ENCODE peak calls at places on chromosome 12, in eight cellular contexts. N, Q, C, Y, G, U, E and K are unnamed samples.
A peak's percentile ranks its signal among the peaks of the same experiment; 100 is the strongest.

GRCh38 chr12:5035618-5036017 is 8.1 kb upstream of the KCNA5 start:
- DNase-seq in N (no peak), Q (no peak), C (no peak), Y (no peak), G (no peak), U (no peak), E (no peak), K (no peak)

GRCh38 chr12:88578821-88579518 is 1.3 kb downstream of the KITLG start:
- DNase-seq in N (peak; percentile 47), Q (no peak), C (no peak), Y (peak; percentile 57), G (peak; percentile 32), U (peak; percentile 46), E (peak; percentile 77), K (no peak)

GRCh38 chr12:3135522-3136461 is 58.6 kb downstream of the TSPAN9 start:
- DNase-seq in N (peak; percentile 89), Q (peak; percentile 83), C (peak; percentile 61), Y (peak; percentile 69), G (peak; percentile 44), U (no peak), E (peak; percentile 91), K (no peak)

GRCh38 chr12:100956311-100956852 is 161.8 kb downstream of the ANO4 start:
- DNase-seq in N (no peak), Q (no peak), C (no peak), Y (no peak), G (no peak), U (no peak), E (no peak), K (no peak)

GRCh38 chr12:44589697-44590096 is 286.4 kb downstream of the NELL2 start:
- DNase-seq in N (no peak), Q (no peak), C (no peak), Y (peak; percentile 55), G (no peak), U (no peak), E (no peak), K (no peak)

GRCh38 chr12:105775351-105775750 is 363.4 kb downstream of the NUAK1 start:
- DNase-seq in N (peak; percentile 72), Q (peak; percentile 60), C (no peak), Y (peak; percentile 54), G (no peak), U (no peak), E (no peak), K (peak; percentile 1)

GRCh38 chr12:100164153-100164704 is 21.6 kb upstream of the BLTP3B start:
- DNase-seq in N (no peak), Q (no peak), C (no peak), Y (no peak), G (peak; percentile 31), U (no peak), E (no peak), K (no peak)

GRCh38 chr12:17992002-17992656 is 97.9 kb downstream of the RERGL start:
- DNase-seq in N (peak; percentile 64), Q (peak; percentile 20), C (peak; percentile 28), Y (peak; percentile 53), G (peak; percentile 44), U (no peak), E (peak; percentile 72), K (peak; percentile 7)

GRCh38 chr12:120381752-120382419 is 12.9 kb upstream of the MSI1 start:
- DNase-seq in N (peak; percentile 18), Q (peak; percentile 72), C (no peak), Y (no peak), G (no peak), U (no peak), E (no peak), K (no peak)

GRCh38 chr12:90331262-90331661 is 622.6 kb upstream of the ATP2B1 start:
- DNase-seq in N (peak; percentile 61), Q (no peak), C (no peak), Y (no peak), G (no peak), U (no peak), E (no peak), K (no peak)

GRCh38 chr12:54863948-54864584 is 9.8 kb downstream of the MUCL1 start:
- DNase-seq in N (no peak), Q (no peak), C (no peak), Y (no peak), G (no peak), U (no peak), E (no peak), K (no peak)
- H3K4me3 ChIP-seq in N (no peak overlapping the region), Q (no peak overlapping the region), C (no peak overlapping the region), Y (no peak overlapping the region), G (no peak overlapping the region), U (no peak overlapping the region), E (no peak overlapping the region), K (no peak overlapping the region)

DNA sequence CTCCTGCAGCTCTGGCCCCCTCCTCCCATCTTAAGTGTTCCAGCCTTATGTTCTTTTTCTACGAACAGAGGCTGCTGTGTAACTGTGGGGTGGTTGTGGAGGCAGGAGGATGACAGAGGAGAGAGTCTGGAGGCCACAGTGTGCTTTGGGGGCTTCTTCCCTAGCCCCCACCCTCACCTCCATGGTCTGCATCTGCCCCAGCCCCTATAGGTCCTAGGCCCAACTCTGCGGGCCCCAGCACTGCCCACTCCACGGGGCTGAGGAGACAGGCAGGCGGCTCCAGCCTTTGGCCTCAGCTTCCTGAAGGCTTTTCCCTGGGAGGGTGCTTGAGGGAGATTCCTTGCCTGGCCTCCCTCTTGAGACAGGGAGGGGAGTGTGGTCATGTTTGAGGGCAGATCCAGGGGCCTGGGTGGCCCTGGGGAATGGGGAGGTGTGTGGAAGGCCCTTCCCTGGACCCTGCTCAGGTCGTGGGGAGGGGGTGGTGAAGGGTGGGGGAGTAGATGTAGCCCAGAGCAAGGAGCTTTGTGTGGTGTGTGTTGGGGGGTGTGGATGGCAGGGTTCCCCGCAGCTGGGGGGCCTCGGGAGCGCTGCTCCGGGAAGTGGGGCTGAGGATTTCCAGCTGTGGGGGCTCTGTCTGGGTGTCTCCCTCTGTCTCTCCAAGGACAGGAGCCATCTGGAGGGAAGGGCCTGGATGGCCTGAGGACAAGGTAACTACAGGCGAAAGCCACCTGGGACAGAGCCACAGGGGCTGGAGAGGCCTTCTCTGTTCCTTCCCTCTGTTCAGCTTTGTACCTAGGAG is 1.1 kb downstream of the SMIM41 start:
- DNase-seq in N (no peak), Q (peak; percentile 31), C (no peak), Y (no peak), G (no peak), U (peak; percentile 56), E (no peak), K (no peak)
- H3K4me3 ChIP-seq in N (no peak overlapping the region), Q (peak overlapping the region; percentile 32), C (no peak overlapping the region), Y (no peak overlapping the region), G (no peak overlapping the region), U (no peak overlapping the region), E (peak overlapping the region; percentile 59), K (no peak overlapping the region)

GRCh38 chr12:104480826-104481457 is 24.2 kb downstream of the CHST11 start:
- DNase-seq in N (peak; percentile 92), Q (peak; percentile 56), C (peak; percentile 54), Y (peak; percentile 92), G (peak; percentile 91), U (no peak), E (no peak), K (peak; percentile 18)

GRCh38 chr12:104485651-104486341 is 29.0 kb downstream of the CHST11 start:
- DNase-seq in N (no peak), Q (no peak), C (no peak), Y (no peak), G (peak; percentile 56), U (no peak), E (no peak), K (no peak)

GRCh38 chr12:104482113-104482512 is 25.4 kb downstream of the CHST11 start:
- DNase-seq in N (no peak), Q (no peak), C (no peak), Y (no peak), G (no peak), U (no peak), E (no peak), K (no peak)

GRCh38 chr12:104480012-104480411 is 23.3 kb downstream of the CHST11 start:
- DNase-seq in N (no peak), Q (no peak), C (no peak), Y (no peak), G (no peak), U (no peak), E (no peak), K (no peak)

GRCh38 chr12:104482748-104483147 is 26.0 kb downstream of the CHST11 start:
- DNase-seq in N (no peak), Q (no peak), C (no peak), Y (no peak), G (no peak), U (no peak), E (no peak), K (no peak)
- H3K4me3 ChIP-seq in N (no peak overlapping the region), Q (no peak overlapping the region), C (no peak overlapping the region), Y (no peak overlapping the region), G (no peak overlapping the region), U (no peak overlapping the region), E (no peak overlapping the region), K (no peak overlapping the region)

DNA sequence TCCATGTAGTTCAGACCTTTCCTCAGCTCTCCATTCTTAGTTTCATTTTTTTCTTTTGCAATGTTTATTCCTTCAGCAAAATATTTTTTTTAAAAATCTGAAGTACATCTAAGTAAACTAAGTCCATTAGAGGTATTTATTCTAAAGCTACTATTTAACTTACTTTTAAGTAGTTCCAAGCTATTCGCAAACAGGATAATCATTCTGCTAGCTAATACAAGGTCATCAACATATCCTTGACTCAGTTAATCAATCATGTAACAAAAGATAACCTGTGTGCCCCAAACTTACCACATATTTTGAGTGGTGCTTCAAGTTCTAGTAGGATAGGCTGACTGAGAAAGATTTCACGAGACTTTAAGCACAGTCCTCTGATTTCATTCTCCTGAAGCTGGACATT is 11.2 kb downstream of the PPP1CC start:
- DNase-seq in N (no peak), Q (no peak), C (no peak), Y (no peak), G (no peak), U (no peak), E (no peak), K (no peak)
- H3K4me3 ChIP-seq in N (no peak overlapping the region), Q (no peak overlapping the region), C (no peak overlapping the region), Y (no peak overlapping the region), G (no peak overlapping the region), U (no peak overlapping the region), E (no peak overlapping the region), K (no peak overlapping the region)